ENCODE peak calls at places on chromosomes 5 and 9, in ten cellular contexts. G, S, R, H, N, V, C, A, O and T are unnamed samples.

GRCh38 chr9:74952281-74953151 is at the start of gene C9orf40:
- DNase-seq in G (peak), S (peak), R (peak), H (peak), N (peak), V (peak), C (peak), A (peak), O (peak), T (no peak)

GRCh38 chr5:146528232-146528631 is 12.2 kb upstream of the GPR151 start:
- DNase-seq in G (no peak), S (no peak), R (no peak), H (no peak), N (no peak), V (no peak), C (no peak), A (no peak), O (no peak), T (no peak)

GRCh38 chr9:84371737-84372136 is 31.2 kb upstream of the SLC28A3 start:
- DNase-seq in G (no peak), S (no peak), R (peak), H (no peak), N (peak), V (peak), C (peak), A (no peak), O (no peak), T (peak)

GRCh38 chr5:38802125-38802524 is 43.7 kb upstream of the OSMR start:
- DNase-seq in G (no peak), S (no peak), R (no peak), H (no peak), N (no peak), V (no peak), C (no peak), A (no peak), O (no peak), T (no peak)

GRCh38 chr5:73214921-73215490 is 42.0 kb downstream of the TMEM174 start:
- DNase-seq in G (no peak), S (no peak), R (no peak), H (no peak), N (no peak), V (no peak), C (no peak), A (no peak), O (no peak), T (no peak)

GRCh38 chr9:77438653-77439052 is 209.5 kb downstream of the GNA14 start:
- DNase-seq in G (no peak), S (no peak), R (no peak), H (no peak), N (no peak), V (no peak), C (no peak), A (no peak), O (no peak), T (no peak)

GRCh38 chr9:116837038-116837998 is 150.2 kb downstream of the TRIM32 start:
- DNase-seq in G (no peak), S (no peak), R (no peak), H (no peak), N (peak), V (no peak), C (peak), A (no peak), O (no peak), T (peak)

GRCh38 chr5:126508962-126509279 is 85.7 kb downstream of the GRAMD2B start:
- DNase-seq in G (no peak), S (no peak), R (no peak), H (peak), N (peak), V (no peak), C (peak), A (peak), O (no peak), T (no peak)

GRCh38 chr9:27125936-27126335 is 16.9 kb downstream of the TEK start:
- DNase-seq in G (no peak), S (no peak), R (no peak), H (no peak), N (no peak), V (peak), C (peak), A (no peak), O (no peak), T (peak)

GRCh38 chr5:10585120-10585915 is 21.4 kb downstream of the ANKRD33B start:
- DNase-seq in G (no peak), S (no peak), R (no peak), H (no peak), N (no peak), V (no peak), C (no peak), A (no peak), O (no peak), T (no peak)

GRCh38 chr9:16425572-16425971 is 444.9 kb downstream of the BNC2 start:
- DNase-seq in G (no peak), S (no peak), R (no peak), H (no peak), N (no peak), V (peak), C (peak), A (no peak), O (no peak), T (no peak)

GRCh38 chr5:179258001-179258921 is 87.0 kb downstream of the ADAMTS2 start:
- DNase-seq in G (no peak), S (no peak), R (peak), H (peak), N (peak), V (no peak), C (no peak), A (no peak), O (no peak), T (no peak)

GRCh38 chr5:97266576-97266975 is 83.5 kb upstream of the RIOK2 start:
- DNase-seq in G (no peak), S (no peak), R (no peak), H (peak), N (no peak), V (peak), C (no peak), A (no peak), O (no peak), T (no peak)

GRCh38 chr9:122039213-122039612 is 53.9 kb downstream of the TTLL11 start:
- DNase-seq in G (no peak), S (no peak), R (no peak), H (no peak), N (no peak), V (no peak), C (no peak), A (no peak), O (no peak), T (no peak)

GRCh38 chr5:89397096-89397495 is 514.1 kb upstream of the MEF2C start:
- DNase-seq in G (no peak), S (no peak), R (no peak), H (no peak), N (no peak), V (no peak), C (peak), A (peak), O (no peak), T (no peak)

GRCh38 chr5:115243412-115243811 is 19.3 kb downstream of the PGGT1B start:
- DNase-seq in G (no peak), S (no peak), R (no peak), H (no peak), N (no peak), V (peak), C (peak), A (peak), O (no peak), T (no peak)

GRCh38 chr9:4890242-4890641 is 94.8 kb upstream of the JAK2 start:
- DNase-seq in G (no peak), S (no peak), R (no peak), H (no peak), N (no peak), V (no peak), C (no peak), A (no peak), O (no peak), T (no peak)

GRCh38 chr5:103891151-103891550 is 328.6 kb upstream of the NUDT12 start:
- DNase-seq in G (no peak), S (no peak), R (no peak), H (no peak), N (no peak), V (no peak), C (no peak), A (no peak), O (no peak), T (no peak)

GRCh38 chr9:109319631-109320233 is 1.1 kb downstream of the EPB41L4B start:
- DNase-seq in G (peak), S (peak), R (peak), H (no peak), N (no peak), V (no peak), C (no peak), A (peak), O (no peak), T (no peak)

GRCh38 chr9:6680797-6681146 is 35.2 kb upstream of the GLDC start:
- DNase-seq in G (no peak), S (peak), R (peak), H (peak), N (peak), V (peak), C (no peak), A (peak), O (peak), T (no peak)

GRCh38 chr5:59066367-59067163 is 483.7 kb downstream of the RAB3C start:
- DNase-seq in G (no peak), S (no peak), R (no peak), H (no peak), N (no peak), V (peak), C (peak), A (no peak), O (no peak), T (no peak)

GRCh38 chr5:9447691-9448090 is 98.2 kb downstream of the SEMA5A start:
- DNase-seq in G (no peak), S (no peak), R (no peak), H (no peak), N (no peak), V (peak), C (no peak), A (no peak), O (no peak), T (no peak)

GRCh38 chr9:100641166-100641565 is 63.3 kb downstream of the CAVIN4 start:
- DNase-seq in G (no peak), S (no peak), R (no peak), H (no peak), N (no peak), V (no peak), C (no peak), A (no peak), O (no peak), T (no peak)

GRCh38 chr5:159849437-159850191 is 66.7 kb upstream of the ADRA1B start:
- DNase-seq in G (no peak), S (no peak), R (no peak), H (no peak), N (no peak), V (peak), C (peak), A (no peak), O (no peak), T (peak)

GRCh38 chr5:151724360-151724759 is 34.1 kb downstream of the ATOX1 start:
- DNase-seq in G (no peak), S (no peak), R (no peak), H (peak), N (no peak), V (no peak), C (no peak), A (no peak), O (no peak), T (no peak)

GRCh38 chr5:17238521-17239041 is 21.1 kb downstream of the BASP1 start:
- DNase-seq in G (no peak), S (no peak), R (no peak), H (no peak), N (no peak), V (peak), C (peak), A (no peak), O (no peak), T (no peak)

GRCh38 chr5:15533124-15533893 is 33.3 kb downstream of the FBXL7 start:
- DNase-seq in G (no peak), S (no peak), R (no peak), H (no peak), N (no peak), V (peak), C (peak), A (no peak), O (no peak), T (no peak)

GRCh38 chr9:94150890-94151660 is 66.8 kb downstream of the PTPDC1 start:
- DNase-seq in G (no peak), S (no peak), R (no peak), H (no peak), N (no peak), V (no peak), C (no peak), A (no peak), O (no peak), T (no peak)

GRCh38 chr5:28369418-28369817 is 1331.0 kb upstream of the CDH9 start:
- DNase-seq in G (no peak), S (no peak), R (no peak), H (no peak), N (no peak), V (no peak), C (peak), A (no peak), O (no peak), T (no peak)

GRCh38 chr9:110125207-110125751 is 82.7 kb downstream of the C9orf152 start:
- DNase-seq in G (peak), S (peak), R (peak), H (peak), N (peak), V (peak), C (no peak), A (no peak), O (no peak), T (peak)

GRCh38 chr5:128537306-128537998 is 593 bp downstream of the FBN2 start:
- DNase-seq in G (peak), S (peak), R (peak), H (peak), N (no peak), V (peak), C (peak), A (no peak), O (no peak), T (no peak)

GRCh38 chr5:151295138-151295537 is 8.4 kb downstream of the SLC36A3 start:
- DNase-seq in G (no peak), S (no peak), R (no peak), H (no peak), N (peak), V (no peak), C (peak), A (no peak), O (no peak), T (no peak)

GRCh38 chr5:51895834-51896233 is 512.6 kb downstream of the ISL1 start:
- DNase-seq in G (no peak), S (no peak), R (no peak), H (no peak), N (no peak), V (no peak), C (no peak), A (no peak), O (no peak), T (no peak)

GRCh38 chr5:109411627-109412026 is 1.9 kb upstream of the PJA2 start:
- DNase-seq in G (no peak), S (no peak), R (no peak), H (no peak), N (no peak), V (peak), C (peak), A (no peak), O (no peak), T (peak)

GRCh38 chr5:77210091-77211012 is at the start of gene PDE8B:
- DNase-seq in G (peak), S (peak), R (no peak), H (peak), N (no peak), V (no peak), C (no peak), A (no peak), O (no peak), T (no peak)

GRCh38 chr5:5014836-5015235 is 125.3 kb upstream of the ADAMTS16 start:
- DNase-seq in G (no peak), S (no peak), R (no peak), H (no peak), N (no peak), V (no peak), C (peak), A (no peak), O (no peak), T (peak)

GRCh38 chr9:125337282-125337681 is 75.7 kb downstream of the GAPVD1 start:
- DNase-seq in G (no peak), S (no peak), R (no peak), H (no peak), N (no peak), V (no peak), C (no peak), A (no peak), O (no peak), T (no peak)

GRCh38 chr5:1008451-1009358 is at the start of gene NKD2:
- DNase-seq in G (peak), S (peak), R (peak), H (peak), N (no peak), V (no peak), C (no peak), A (no peak), O (peak), T (no peak)

GRCh38 chr5:1010641-1011046 is 2.0 kb downstream of the NKD2 start:
- DNase-seq in G (peak), S (peak), R (peak), H (peak), N (peak), V (no peak), C (no peak), A (no peak), O (no peak), T (no peak)

GRCh38 chr5:1011226-1011631 is 2.6 kb downstream of the NKD2 start:
- DNase-seq in G (peak), S (peak), R (peak), H (no peak), N (peak), V (no peak), C (peak), A (peak), O (peak), T (no peak)

GRCh38 chr5:1009359-1010180 is 968 bp downstream of the NKD2 start:
- DNase-seq in G (peak), S (peak), R (peak), H (peak), N (peak), V (no peak), C (no peak), A (no peak), O (no peak), T (no peak)

DNA sequence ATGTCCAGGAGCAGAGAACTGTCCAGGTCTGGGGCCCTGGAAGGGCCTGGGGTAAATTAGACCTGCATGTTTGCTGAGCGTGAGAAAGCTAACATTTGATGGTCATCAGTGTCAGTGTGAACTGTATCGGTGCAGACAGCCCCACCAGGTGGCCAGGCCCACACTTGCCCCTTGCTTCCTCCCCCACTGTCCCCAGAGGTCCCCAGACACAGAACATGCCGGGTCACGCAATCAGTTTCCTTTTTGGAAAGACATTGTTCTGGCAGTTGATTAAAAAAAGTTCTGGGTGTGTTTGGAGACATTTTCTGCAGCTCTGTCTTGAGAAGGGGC is 1.5 kb downstream of the NKD2 start:
- DNase-seq in G (no peak), S (peak), R (peak), H (no peak), N (no peak), V (no peak), C (no peak), A (no peak), O (no peak), T (no peak)
- H3K4me3 ChIP-seq in G (peak), S (peak), R (no peak), H (no peak), N (no peak), V (no peak), C (no peak), A (no peak), O (no peak), T (no peak)

GRCh38 chr5:134125195-134126015 is 10.9 kb downstream of the TCF7 start:
- DNase-seq in G (peak), S (no peak), R (no peak), H (peak), N (peak), V (peak), C (peak), A (peak), O (no peak), T (no peak)
- TF ChIP-seq CTCF in G (no peak), S (no peak), R (no peak), H (no peak), N (no peak), V (no peak), C (no peak), A (no peak), O (no peak), T (no peak)

DNA sequence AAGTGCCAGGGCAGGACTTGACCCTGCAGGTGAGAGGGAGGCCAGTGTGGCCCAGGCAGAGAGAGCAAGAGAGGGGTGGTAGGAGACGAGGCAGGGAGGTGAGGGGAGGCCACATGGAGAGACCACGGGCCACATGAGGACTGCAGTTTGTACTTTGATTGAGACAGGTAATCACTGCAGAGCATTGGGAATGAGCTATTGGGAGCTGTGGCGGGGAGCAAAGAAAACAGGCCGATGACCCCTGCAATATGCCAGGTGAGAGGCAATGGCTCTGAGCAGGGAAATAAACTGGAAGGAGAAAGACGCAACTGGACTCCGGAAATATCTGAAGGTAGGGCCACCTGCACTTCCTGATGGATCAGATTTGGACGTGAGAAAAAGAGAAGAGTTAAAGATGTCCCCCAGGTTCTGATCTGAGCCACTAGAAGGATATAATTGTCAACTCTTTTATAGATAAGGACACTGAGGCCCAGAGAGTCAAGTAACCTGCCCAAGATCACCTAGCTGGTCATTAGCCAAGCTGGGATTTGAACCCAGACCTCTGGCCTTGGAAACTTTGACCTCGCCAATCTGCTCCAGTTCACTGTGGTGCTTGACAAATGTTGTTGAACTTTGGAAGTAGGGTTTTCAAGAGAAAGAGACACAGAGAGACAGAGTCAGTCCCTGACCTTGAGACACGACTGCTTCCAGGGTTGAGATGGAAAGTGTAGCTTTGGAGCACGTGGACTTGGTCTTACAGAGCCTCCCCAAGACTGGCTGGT is 42.3 kb downstream of the DUSP1 start:
- DNase-seq in G (no peak), S (no peak), R (no peak), H (no peak), N (no peak), V (no peak), C (no peak), A (no peak), O (no peak), T (no peak)
- H3K4me3 ChIP-seq in G (no peak), S (no peak), R (no peak), H (no peak), N (no peak), V (no peak), C (no peak), A (no peak), O (no peak), T (no peak)

GRCh38 chr5:116574682-116575634 is at the start of gene SEMA6A:
- DNase-seq in G (peak), S (peak), R (peak), H (peak), N (peak), V (peak), C (peak), A (peak), O (no peak), T (peak)
- TF ChIP-seq CTCF in G (no peak), S (no peak), R (peak), H (no peak), N (no peak), V (no peak), C (peak), A (no peak), O (no peak), T (peak)

DNA sequence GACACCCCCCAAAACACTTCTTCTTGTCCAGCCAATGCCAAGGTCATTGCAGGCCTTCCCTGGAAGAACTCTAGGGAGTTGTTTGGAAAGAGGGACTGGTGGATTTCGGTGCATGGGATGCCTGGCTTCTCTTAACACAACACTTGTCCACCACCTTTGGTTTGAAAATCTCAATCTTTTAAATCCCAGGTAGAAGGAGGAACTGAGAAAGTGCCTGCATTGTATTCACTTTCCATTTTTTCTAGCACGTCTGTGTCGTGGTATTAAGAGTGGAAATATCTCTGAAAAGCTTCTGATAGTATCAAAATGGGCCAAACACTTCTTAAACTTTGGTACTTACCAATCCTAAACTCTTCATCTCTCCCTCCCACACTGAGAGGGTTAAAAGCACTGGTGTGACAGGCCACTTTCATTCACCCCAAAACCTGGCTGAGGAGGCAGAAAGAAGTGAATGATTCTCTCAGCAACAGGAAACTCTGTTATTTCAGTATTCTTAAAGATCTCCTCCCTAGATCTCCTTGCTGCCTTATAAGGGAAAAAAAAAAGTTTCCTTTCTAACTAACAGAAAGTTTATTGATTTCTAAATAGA is 3.8 kb upstream of the NFIB start:
- DNase-seq in G (no peak), S (no peak), R (no peak), H (no peak), N (no peak), V (no peak), C (no peak), A (no peak), O (no peak), T (no peak)
- H3K4me3 ChIP-seq in G (no peak), S (peak), R (no peak), H (no peak), N (no peak), V (no peak), C (no peak), A (no peak), O (no peak), T (no peak)